ENCODE peak calls at places on chromosomes 5 and 9, in seven cellular contexts. Z is amniotic stem cell; K is activated CD4-positive, alpha-beta memory T cell treated with anti-CD3 and anti-CD28 coated beads, Interleukin-2, amount 10 ng/mL, durations not matched to agents 7 days and 5 days; A is progenitor cell of endocrine pancreas; E is fibroblast of lung; W is activated CD8-positive, alpha-beta memory T cell treated with anti-CD3 and anti-CD28 coated beads, Interleukin-2, amount 50 U/mL, for 48 hours; T is NCI-H1092 treated with DMSO at 0.1 percent for 48 hours. Y is an unnamed sample.

GRCh38 chr9:19788152-19788551 is 685 bp downstream of the SLC24A2 start:
- DNase-seq in T (peak), Z (no peak), E (no peak), A (no peak), K (no peak), W (no peak), Y (no peak)

GRCh38 chr5:132294728-132295504 is 722 bp downstream of the SLC22A4 start:
- DNase-seq in K (peak), Z (peak), E (peak), T (no peak), A (peak), W (peak), Y (peak)

GRCh38 chr9:84024041-84024575 is 43.5 kb downstream of the RMI1 start:
- DNase-seq in A (no peak), Z (no peak), W (no peak), E (no peak), T (no peak), K (no peak), Y (no peak)

GRCh38 chr9:91486699-91487497 is 63.3 kb upstream of the NFIL3 start:
- DNase-seq in K (no peak), T (no peak), Z (peak), W (no peak), A (no peak), E (peak), Y (no peak)

GRCh38 chr5:60161340-60161934 is 267.9 kb upstream of the PDE4D start:
- DNase-seq in W (no peak), A (no peak), K (no peak), E (peak), Z (peak), T (peak), Y (peak)

GRCh38 chr9:99197987-99198386 is 23.8 kb downstream of the ALG2 start:
- DNase-seq in Z (no peak), T (no peak), A (no peak), E (no peak), W (no peak), K (no peak), Y (no peak)

GRCh38 chr9:131418143-131419028 is 24.5 kb downstream of the PRRC2B start:
- DNase-seq in W (no peak), A (no peak), T (peak), Z (no peak), K (no peak), E (no peak), Y (peak)

GRCh38 chr9:119533509-119533908 is 164.3 kb upstream of the BRINP1 start:
- DNase-seq in W (no peak), K (no peak), E (no peak), A (no peak), T (no peak), Z (no peak), Y (no peak)

GRCh38 chr9:136568288-136569081 is 22.6 kb upstream of the NOTCH1 start:
- DNase-seq in A (no peak), E (no peak), W (no peak), Z (no peak), K (no peak), T (no peak), Y (no peak)

GRCh38 chr5:53151713-53152458 is 42.3 kb upstream of the MOCS2 start:
- DNase-seq in T (no peak), E (peak), Z (no peak), W (no peak), A (no peak), K (no peak), Y (peak)

GRCh38 chr9:128091571-128091970 is 23.5 kb downstream of the SLC25A25 start:
- DNase-seq in T (no peak), W (no peak), E (no peak), Z (no peak), A (no peak), K (no peak), Y (no peak)

GRCh38 chr5:102048940-102049339 is 247.1 kb downstream of the SLCO4C1 start:
- DNase-seq in W (no peak), E (peak), Z (no peak), A (no peak), T (peak), K (no peak), Y (no peak)

Y was measured in LoVo.